ENCODE peak calls at places on chromosome 22, in nine cellular contexts. One of them, this sample, is unnamed.

GRCh38 chr22:36330655-36331305 is 57.0 kb downstream of the MYH9 start:
- DNase-seq in NCI-H1092 treated with DMSO at 0.1 percent for 48 hours: no peak
- DNase-seq in amniotic stem cell: no peak
- DNase-seq in dorsolateral prefrontal cortex: no peak
- DNase-seq in IMR-90: peak
- DNase-seq in ACHN: no peak
- DNase-seq in GM23338: no peak
- DNase-seq in activated naive CD8-positive, alpha-beta T cell treated with anti-CD3 and anti-CD28 coated beads, Interleukin-2, amount 50 U/mL, for 16 hours: no peak
- DNase-seq in iPS-NIHi11: no peak
- DNase-seq in this sample: peak

GRCh38 chr22:50406416-50407170 is 63.5 kb downstream of the PPP6R2 start:
- DNase-seq in NCI-H1092 treated with DMSO at 0.1 percent for 48 hours: no peak
- DNase-seq in amniotic stem cell: no peak
- DNase-seq in dorsolateral prefrontal cortex: no peak
- DNase-seq in IMR-90: no peak
- DNase-seq in ACHN: no peak
- DNase-seq in GM23338: no peak
- DNase-seq in activated naive CD8-positive, alpha-beta T cell treated with anti-CD3 and anti-CD28 coated beads, Interleukin-2, amount 50 U/mL, for 16 hours: no peak
- DNase-seq in iPS-NIHi11: no peak
- DNase-seq in this sample: no peak

GRCh38 chr22:25420925-25421904 is 143.3 kb upstream of the GRK3 start:
- DNase-seq in NCI-H1092 treated with DMSO at 0.1 percent for 48 hours: peak
- DNase-seq in amniotic stem cell: no peak
- DNase-seq in dorsolateral prefrontal cortex: no peak
- DNase-seq in IMR-90: no peak
- DNase-seq in ACHN: no peak
- DNase-seq in GM23338: peak
- DNase-seq in activated naive CD8-positive, alpha-beta T cell treated with anti-CD3 and anti-CD28 coated beads, Interleukin-2, amount 50 U/mL, for 16 hours: no peak
- DNase-seq in iPS-NIHi11: peak
- DNase-seq in this sample: no peak

GRCh38 chr22:27934069-27934468 is 15.0 kb upstream of the PITPNB start:
- DNase-seq in NCI-H1092 treated with DMSO at 0.1 percent for 48 hours: no peak
- DNase-seq in amniotic stem cell: no peak
- DNase-seq in dorsolateral prefrontal cortex: no peak
- DNase-seq in IMR-90: no peak
- DNase-seq in ACHN: no peak
- DNase-seq in GM23338: no peak
- DNase-seq in activated naive CD8-positive, alpha-beta T cell treated with anti-CD3 and anti-CD28 coated beads, Interleukin-2, amount 50 U/mL, for 16 hours: no peak
- DNase-seq in iPS-NIHi11: no peak
- DNase-seq in this sample: no peak

GRCh38 chr22:25201557-25202273 is 2.1 kb downstream of the CRYBB3 start:
- DNase-seq in NCI-H1092 treated with DMSO at 0.1 percent for 48 hours: no peak
- DNase-seq in amniotic stem cell: no peak
- DNase-seq in dorsolateral prefrontal cortex: no peak
- DNase-seq in IMR-90: no peak
- DNase-seq in ACHN: no peak
- DNase-seq in GM23338: no peak
- DNase-seq in activated naive CD8-positive, alpha-beta T cell treated with anti-CD3 and anti-CD28 coated beads, Interleukin-2, amount 50 U/mL, for 16 hours: no peak
- DNase-seq in iPS-NIHi11: no peak
- DNase-seq in this sample: no peak

GRCh38 chr22:45903355-45904149 is 73.4 kb downstream of the WNT7B start:
- DNase-seq in NCI-H1092 treated with DMSO at 0.1 percent for 48 hours: no peak
- DNase-seq in amniotic stem cell: peak
- DNase-seq in dorsolateral prefrontal cortex: no peak
- DNase-seq in IMR-90: peak
- DNase-seq in ACHN: peak
- DNase-seq in GM23338: no peak
- DNase-seq in activated naive CD8-positive, alpha-beta T cell treated with anti-CD3 and anti-CD28 coated beads, Interleukin-2, amount 50 U/mL, for 16 hours: no peak
- DNase-seq in iPS-NIHi11: no peak
- DNase-seq in this sample: peak

GRCh38 chr22:28410050-28410816 is 269.4 kb downstream of the TTC28 start:
- DNase-seq in NCI-H1092 treated with DMSO at 0.1 percent for 48 hours: no peak
- DNase-seq in amniotic stem cell: no peak
- DNase-seq in dorsolateral prefrontal cortex: no peak
- DNase-seq in IMR-90: peak
- DNase-seq in ACHN: peak
- DNase-seq in GM23338: peak
- DNase-seq in activated naive CD8-positive, alpha-beta T cell treated with anti-CD3 and anti-CD28 coated beads, Interleukin-2, amount 50 U/mL, for 16 hours: no peak
- DNase-seq in iPS-NIHi11: peak
- DNase-seq in this sample: no peak

GRCh38 chr22:17994424-17995108 is 29.8 kb downstream of the MICAL3 start:
- DNase-seq in NCI-H1092 treated with DMSO at 0.1 percent for 48 hours: no peak
- DNase-seq in amniotic stem cell: no peak
- DNase-seq in dorsolateral prefrontal cortex: no peak
- DNase-seq in IMR-90: no peak
- DNase-seq in ACHN: peak
- DNase-seq in GM23338: no peak
- DNase-seq in activated naive CD8-positive, alpha-beta T cell treated with anti-CD3 and anti-CD28 coated beads, Interleukin-2, amount 50 U/mL, for 16 hours: no peak
- DNase-seq in iPS-NIHi11: no peak
- DNase-seq in this sample: peak

GRCh38 chr22:19525666-19526065 is 1.5 kb upstream of the CLDN5 start:
- DNase-seq in NCI-H1092 treated with DMSO at 0.1 percent for 48 hours: no peak
- DNase-seq in amniotic stem cell: no peak
- DNase-seq in dorsolateral prefrontal cortex: no peak
- DNase-seq in IMR-90: no peak
- DNase-seq in ACHN: no peak
- DNase-seq in GM23338: no peak
- DNase-seq in activated naive CD8-positive, alpha-beta T cell treated with anti-CD3 and anti-CD28 coated beads, Interleukin-2, amount 50 U/mL, for 16 hours: no peak
- DNase-seq in iPS-NIHi11: no peak
- DNase-seq in this sample: no peak

GRCh38 chr22:45120931-45121330 is 42.8 kb upstream of the NUP50 start:
- DNase-seq in NCI-H1092 treated with DMSO at 0.1 percent for 48 hours: no peak
- DNase-seq in amniotic stem cell: no peak
- DNase-seq in dorsolateral prefrontal cortex: no peak
- DNase-seq in IMR-90: peak
- DNase-seq in ACHN: no peak
- DNase-seq in GM23338: no peak
- DNase-seq in activated naive CD8-positive, alpha-beta T cell treated with anti-CD3 and anti-CD28 coated beads, Interleukin-2, amount 50 U/mL, for 16 hours: no peak
- DNase-seq in iPS-NIHi11: no peak
- DNase-seq in this sample: no peak

GRCh38 chr22:48071305-48071704 is 1308.9 kb downstream of the TBC1D22A start:
- DNase-seq in NCI-H1092 treated with DMSO at 0.1 percent for 48 hours: no peak
- DNase-seq in amniotic stem cell: no peak
- DNase-seq in dorsolateral prefrontal cortex: no peak
- DNase-seq in IMR-90: no peak
- DNase-seq in ACHN: no peak
- DNase-seq in GM23338: no peak
- DNase-seq in activated naive CD8-positive, alpha-beta T cell treated with anti-CD3 and anti-CD28 coated beads, Interleukin-2, amount 50 U/mL, for 16 hours: no peak
- DNase-seq in iPS-NIHi11: no peak
- DNase-seq in this sample: no peak

GRCh38 chr22:42439821-42440674 is 7.8 kb upstream of the NFAM1 start:
- DNase-seq in NCI-H1092 treated with DMSO at 0.1 percent for 48 hours: no peak
- DNase-seq in amniotic stem cell: no peak
- DNase-seq in dorsolateral prefrontal cortex: no peak
- DNase-seq in IMR-90: peak
- DNase-seq in ACHN: peak
- DNase-seq in GM23338: no peak
- DNase-seq in activated naive CD8-positive, alpha-beta T cell treated with anti-CD3 and anti-CD28 coated beads, Interleukin-2, amount 50 U/mL, for 16 hours: no peak
- DNase-seq in iPS-NIHi11: no peak
- DNase-seq in this sample: no peak

GRCh38 chr22:27997538-27997937 is 78.5 kb upstream of the PITPNB start:
- DNase-seq in NCI-H1092 treated with DMSO at 0.1 percent for 48 hours: no peak
- DNase-seq in amniotic stem cell: no peak
- DNase-seq in dorsolateral prefrontal cortex: no peak
- DNase-seq in IMR-90: peak
- DNase-seq in ACHN: no peak
- DNase-seq in GM23338: no peak
- DNase-seq in activated naive CD8-positive, alpha-beta T cell treated with anti-CD3 and anti-CD28 coated beads, Interleukin-2, amount 50 U/mL, for 16 hours: no peak
- DNase-seq in iPS-NIHi11: no peak
- DNase-seq in this sample: no peak

GRCh38 chr22:42918500-42918899 is 61.4 kb upstream of the ARFGAP3 start:
- DNase-seq in NCI-H1092 treated with DMSO at 0.1 percent for 48 hours: no peak
- DNase-seq in amniotic stem cell: no peak
- DNase-seq in dorsolateral prefrontal cortex: no peak
- DNase-seq in IMR-90: no peak
- DNase-seq in ACHN: no peak
- DNase-seq in GM23338: no peak
- DNase-seq in activated naive CD8-positive, alpha-beta T cell treated with anti-CD3 and anti-CD28 coated beads, Interleukin-2, amount 50 U/mL, for 16 hours: no peak
- DNase-seq in iPS-NIHi11: no peak
- DNase-seq in this sample: no peak

GRCh38 chr22:49199224-49199623 is 628.4 kb downstream of the BRD1 start:
- DNase-seq in NCI-H1092 treated with DMSO at 0.1 percent for 48 hours: no peak
- DNase-seq in amniotic stem cell: no peak
- DNase-seq in dorsolateral prefrontal cortex: no peak
- DNase-seq in IMR-90: no peak
- DNase-seq in ACHN: no peak
- DNase-seq in GM23338: no peak
- DNase-seq in activated naive CD8-positive, alpha-beta T cell treated with anti-CD3 and anti-CD28 coated beads, Interleukin-2, amount 50 U/mL, for 16 hours: no peak
- DNase-seq in iPS-NIHi11: no peak
- DNase-seq in this sample: no peak

GRCh38 chr22:24421428-24421931 is 5.9 kb upstream of the ADORA2A start:
- DNase-seq in NCI-H1092 treated with DMSO at 0.1 percent for 48 hours: peak
- DNase-seq in amniotic stem cell: no peak
- DNase-seq in dorsolateral prefrontal cortex: no peak
- DNase-seq in IMR-90: no peak
- DNase-seq in ACHN: peak
- DNase-seq in GM23338: peak
- DNase-seq in activated naive CD8-positive, alpha-beta T cell treated with anti-CD3 and anti-CD28 coated beads, Interleukin-2, amount 50 U/mL, for 16 hours: no peak
- DNase-seq in iPS-NIHi11: peak
- DNase-seq in this sample: peak

GRCh38 chr22:29842740-29843139 is 4.7 kb upstream of the ASCC2 start:
- DNase-seq in NCI-H1092 treated with DMSO at 0.1 percent for 48 hours: no peak
- DNase-seq in amniotic stem cell: peak
- DNase-seq in dorsolateral prefrontal cortex: no peak
- DNase-seq in IMR-90: peak
- DNase-seq in ACHN: peak
- DNase-seq in GM23338: no peak
- DNase-seq in activated naive CD8-positive, alpha-beta T cell treated with anti-CD3 and anti-CD28 coated beads, Interleukin-2, amount 50 U/mL, for 16 hours: no peak
- DNase-seq in iPS-NIHi11: no peak
- DNase-seq in this sample: peak

GRCh38 chr22:46381142-46381541 is 45.6 kb downstream of the TRMU start:
- DNase-seq in NCI-H1092 treated with DMSO at 0.1 percent for 48 hours: no peak
- DNase-seq in amniotic stem cell: no peak
- DNase-seq in dorsolateral prefrontal cortex: no peak
- DNase-seq in IMR-90: peak
- DNase-seq in ACHN: peak
- DNase-seq in GM23338: no peak
- DNase-seq in activated naive CD8-positive, alpha-beta T cell treated with anti-CD3 and anti-CD28 coated beads, Interleukin-2, amount 50 U/mL, for 16 hours: no peak
- DNase-seq in iPS-NIHi11: no peak
- DNase-seq in this sample: peak

GRCh38 chr22:23835773-23836144 is 3.0 kb downstream of the DERL3 start:
- DNase-seq in NCI-H1092 treated with DMSO at 0.1 percent for 48 hours: no peak
- DNase-seq in amniotic stem cell: no peak
- DNase-seq in dorsolateral prefrontal cortex: no peak
- DNase-seq in IMR-90: no peak
- DNase-seq in ACHN: no peak
- DNase-seq in GM23338: no peak
- DNase-seq in activated naive CD8-positive, alpha-beta T cell treated with anti-CD3 and anti-CD28 coated beads, Interleukin-2, amount 50 U/mL, for 16 hours: no peak
- DNase-seq in iPS-NIHi11: no peak
- DNase-seq in this sample: no peak

GRCh38 chr22:23072035-23072910 is 2.0 kb downstream of the GNAZ start:
- DNase-seq in NCI-H1092 treated with DMSO at 0.1 percent for 48 hours: no peak
- DNase-seq in amniotic stem cell: peak
- DNase-seq in dorsolateral prefrontal cortex: no peak
- DNase-seq in IMR-90: peak
- DNase-seq in ACHN: no peak
- DNase-seq in GM23338: no peak
- DNase-seq in activated naive CD8-positive, alpha-beta T cell treated with anti-CD3 and anti-CD28 coated beads, Interleukin-2, amount 50 U/mL, for 16 hours: no peak
- DNase-seq in iPS-NIHi11: no peak
- DNase-seq in this sample: no peak

GRCh38 chr22:33539902-33540751 is 380.1 kb downstream of the LARGE1 start:
- DNase-seq in NCI-H1092 treated with DMSO at 0.1 percent for 48 hours: peak
- DNase-seq in amniotic stem cell: no peak
- DNase-seq in dorsolateral prefrontal cortex: peak
- DNase-seq in IMR-90: peak
- DNase-seq in ACHN: peak
- DNase-seq in GM23338: no peak
- DNase-seq in activated naive CD8-positive, alpha-beta T cell treated with anti-CD3 and anti-CD28 coated beads, Interleukin-2, amount 50 U/mL, for 16 hours: no peak
- DNase-seq in iPS-NIHi11: no peak
- DNase-seq in this sample: peak

GRCh38 chr22:37750596-37751162 is 53.8 kb downstream of the TRIOBP start:
- DNase-seq in NCI-H1092 treated with DMSO at 0.1 percent for 48 hours: no peak
- DNase-seq in amniotic stem cell: no peak
- DNase-seq in dorsolateral prefrontal cortex: no peak
- DNase-seq in IMR-90: no peak
- DNase-seq in ACHN: no peak
- DNase-seq in GM23338: no peak
- DNase-seq in activated naive CD8-positive, alpha-beta T cell treated with anti-CD3 and anti-CD28 coated beads, Interleukin-2, amount 50 U/mL, for 16 hours: no peak
- DNase-seq in iPS-NIHi11: no peak
- DNase-seq in this sample: no peak

GRCh38 chr22:42080287-42080686 is 787 bp downstream of the SMDT1 start:
- DNase-seq in NCI-H1092 treated with DMSO at 0.1 percent for 48 hours: peak
- DNase-seq in amniotic stem cell: peak
- DNase-seq in dorsolateral prefrontal cortex: peak
- DNase-seq in IMR-90: peak
- DNase-seq in ACHN: peak
- DNase-seq in GM23338: peak
- DNase-seq in activated naive CD8-positive, alpha-beta T cell treated with anti-CD3 and anti-CD28 coated beads, Interleukin-2, amount 50 U/mL, for 16 hours: no peak
- DNase-seq in iPS-NIHi11: no peak
- DNase-seq in this sample: no peak

GRCh38 chr22:49363526-49364230 is 464.0 kb downstream of the BRD1 start:
- DNase-seq in NCI-H1092 treated with DMSO at 0.1 percent for 48 hours: no peak
- DNase-seq in amniotic stem cell: no peak
- DNase-seq in dorsolateral prefrontal cortex: no peak
- DNase-seq in IMR-90: no peak
- DNase-seq in ACHN: no peak
- DNase-seq in GM23338: no peak
- DNase-seq in activated naive CD8-positive, alpha-beta T cell treated with anti-CD3 and anti-CD28 coated beads, Interleukin-2, amount 50 U/mL, for 16 hours: no peak
- DNase-seq in iPS-NIHi11: no peak
- DNase-seq in this sample: no peak

GRCh38 chr22:42172385-42173172 is 42.0 kb upstream of the CYP2D6 start:
- DNase-seq in NCI-H1092 treated with DMSO at 0.1 percent for 48 hours: no peak
- DNase-seq in amniotic stem cell: no peak
- DNase-seq in dorsolateral prefrontal cortex: no peak
- DNase-seq in IMR-90: peak
- DNase-seq in ACHN: no peak
- DNase-seq in GM23338: no peak
- DNase-seq in activated naive CD8-positive, alpha-beta T cell treated with anti-CD3 and anti-CD28 coated beads, Interleukin-2, amount 50 U/mL, for 16 hours: no peak
- DNase-seq in iPS-NIHi11: no peak
- DNase-seq in this sample: no peak

GRCh38 chr22:50606561-50607365 is 6.2 kb downstream of the MAPK8IP2 start:
- DNase-seq in NCI-H1092 treated with DMSO at 0.1 percent for 48 hours: no peak
- DNase-seq in amniotic stem cell: no peak
- DNase-seq in dorsolateral prefrontal cortex: no peak
- DNase-seq in IMR-90: no peak
- DNase-seq in ACHN: no peak
- DNase-seq in GM23338: no peak
- DNase-seq in activated naive CD8-positive, alpha-beta T cell treated with anti-CD3 and anti-CD28 coated beads, Interleukin-2, amount 50 U/mL, for 16 hours: no peak
- DNase-seq in iPS-NIHi11: no peak
- DNase-seq in this sample: no peak

GRCh38 chr22:46133588-46133855 is 16.8 kb upstream of the PPARA start:
- DNase-seq in NCI-H1092 treated with DMSO at 0.1 percent for 48 hours: no peak
- DNase-seq in amniotic stem cell: no peak
- DNase-seq in dorsolateral prefrontal cortex: no peak
- DNase-seq in IMR-90: no peak
- DNase-seq in ACHN: no peak
- DNase-seq in GM23338: no peak
- DNase-seq in activated naive CD8-positive, alpha-beta T cell treated with anti-CD3 and anti-CD28 coated beads, Interleukin-2, amount 50 U/mL, for 16 hours: no peak
- DNase-seq in iPS-NIHi11: no peak
- DNase-seq in this sample: no peak

GRCh38 chr22:18067548-18068341 is 10.0 kb upstream of the PEX26 start:
- DNase-seq in NCI-H1092 treated with DMSO at 0.1 percent for 48 hours: no peak
- DNase-seq in amniotic stem cell: no peak
- DNase-seq in dorsolateral prefrontal cortex: no peak
- DNase-seq in IMR-90: no peak
- DNase-seq in ACHN: no peak
- DNase-seq in GM23338: no peak
- DNase-seq in activated naive CD8-positive, alpha-beta T cell treated with anti-CD3 and anti-CD28 coated beads, Interleukin-2, amount 50 U/mL, for 16 hours: no peak
- DNase-seq in iPS-NIHi11: no peak
- DNase-seq in this sample: no peak

GRCh38 chr22:48489551-48490512 is 1337.8 kb downstream of the BRD1 start:
- DNase-seq in NCI-H1092 treated with DMSO at 0.1 percent for 48 hours: no peak
- DNase-seq in amniotic stem cell: no peak
- DNase-seq in dorsolateral prefrontal cortex: peak
- DNase-seq in IMR-90: no peak
- DNase-seq in ACHN: no peak
- DNase-seq in GM23338: no peak
- DNase-seq in activated naive CD8-positive, alpha-beta T cell treated with anti-CD3 and anti-CD28 coated beads, Interleukin-2, amount 50 U/mL, for 16 hours: no peak
- DNase-seq in iPS-NIHi11: no peak
- DNase-seq in this sample: no peak

GRCh38 chr22:48694296-48694883 is 1133.3 kb downstream of the BRD1 start:
- DNase-seq in NCI-H1092 treated with DMSO at 0.1 percent for 48 hours: no peak
- DNase-seq in amniotic stem cell: no peak
- DNase-seq in dorsolateral prefrontal cortex: no peak
- DNase-seq in IMR-90: no peak
- DNase-seq in ACHN: no peak
- DNase-seq in GM23338: no peak
- DNase-seq in activated naive CD8-positive, alpha-beta T cell treated with anti-CD3 and anti-CD28 coated beads, Interleukin-2, amount 50 U/mL, for 16 hours: no peak
- DNase-seq in iPS-NIHi11: no peak
- DNase-seq in this sample: no peak

GRCh38 chr22:32079110-32080089 is 36.3 kb downstream of the SLC5A1 start:
- DNase-seq in NCI-H1092 treated with DMSO at 0.1 percent for 48 hours: no peak
- DNase-seq in amniotic stem cell: peak
- DNase-seq in dorsolateral prefrontal cortex: no peak
- DNase-seq in IMR-90: peak
- DNase-seq in ACHN: peak
- DNase-seq in GM23338: peak
- DNase-seq in activated naive CD8-positive, alpha-beta T cell treated with anti-CD3 and anti-CD28 coated beads, Interleukin-2, amount 50 U/mL, for 16 hours: no peak
- DNase-seq in iPS-NIHi11: peak
- DNase-seq in this sample: peak